ENCODE peak calls at places on chromosomes 12 and 14, in four cellular contexts. V, F, J and H are unnamed samples.

GRCh38 chr12:80400591-80400991 is 43.4 kb upstream of the PTPRQ start:
- DNase-seq in V (no peak), F (no peak), J (peak; percentile 49), H (no peak)

GRCh38 chr12:101863971-101864370 is 13.4 kb upstream of the DRAM1 start:
- DNase-seq in V (no peak), F (no peak), J (no peak), H (no peak)

GRCh38 chr14:76490735-76491134 is 114.8 kb downstream of the ESRRB start:
- DNase-seq in V (no peak), F (no peak), J (no peak), H (no peak)

GRCh38 chr14:44453433-44454171 is 53.5 kb downstream of the FSCB start:
- DNase-seq in V (no peak), F (no peak), J (no peak), H (no peak)

GRCh38 chr12:57248934-57249742 is 1.8 kb downstream of the STAC3 start:
- DNase-seq in V (no peak), F (no peak), J (peak; percentile 55), H (no peak)

GRCh38 chr12:49359671-49360070 is 7.6 kb upstream of the SPATS2 start:
- DNase-seq in V (no peak), F (no peak), J (no peak), H (no peak)

GRCh38 chr12:27572486-27573255 is 48.7 kb downstream of the PPFIBP1 start:
- DNase-seq in V (no peak), F (no peak), J (no peak), H (no peak)

GRCh38 chr12:27383429-27384260 is 51.0 kb downstream of the BMAL2 start:
- DNase-seq in V (peak; percentile 20), F (peak; percentile 70), J (peak; percentile 76), H (no peak)

GRCh38 chr12:19125325-19125724 is 4.2 kb upstream of the PLEKHA5 start:
- DNase-seq in V (no peak), F (no peak), J (no peak), H (no peak)

GRCh38 chr12:100672075-100672592 is 98.7 kb downstream of the GAS2L3 start:
- DNase-seq in V (no peak), F (no peak), J (peak; percentile 52), H (no peak)

GRCh38 chr12:67649165-67650126 is 901 bp downstream of the DYRK2 start:
- DNase-seq in V (no peak), F (peak; percentile 33), J (peak; percentile 69), H (no peak)

GRCh38 chr14:57355081-57355480 is 35.3 kb upstream of the NAA30 start:
- DNase-seq in V (no peak), F (no peak), J (no peak), H (no peak)

GRCh38 chr12:116662612-116663144 is 75.2 kb downstream of the SPRING1 start:
- DNase-seq in V (no peak), F (no peak), J (no peak), H (no peak)

GRCh38 chr12:104576980-104577925 is 120.5 kb downstream of the CHST11 start:
- DNase-seq in V (no peak), F (no peak), J (no peak), H (no peak)

GRCh38 chr14:106564058-106564643 is 1037.8 kb downstream of the TMEM121 start:
- DNase-seq in V (peak; percentile 28), F (no peak), J (no peak), H (no peak)

GRCh38 chr14:68278568-68279436 is 459.2 kb downstream of the RAD51B start:
- DNase-seq in V (no peak), F (no peak), J (no peak), H (no peak)

GRCh38 chr14:51792819-51793218 is 67.6 kb upstream of the GNG2 start:
- DNase-seq in V (no peak), F (no peak), J (no peak), H (no peak)

GRCh38 chr14:94897092-94897491 is 127.2 kb upstream of the GSC start:
- DNase-seq in V (no peak), F (no peak), J (peak; percentile 75), H (no peak)

GRCh38 chr12:26273811-26274210 is 78.4 kb downstream of the SSPN start:
- DNase-seq in V (no peak), F (no peak), J (peak; percentile 53), H (no peak)

GRCh38 chr14:26917086-26917485 is 319.3 kb upstream of the NOVA1 start:
- DNase-seq in V (no peak), F (no peak), J (no peak), H (no peak)

GRCh38 chr14:102013669-102014200 is 49.4 kb downstream of the DYNC1H1 start:
- DNase-seq in V (no peak), F (no peak), J (no peak), H (no peak)

GRCh38 chr14:78690836-78691235 is 520.7 kb downstream of the NRXN3 start:
- DNase-seq in V (no peak), F (no peak), J (no peak), H (no peak)

GRCh38 chr14:101705733-101706508 is 55.6 kb upstream of the PPP2R5C start:
- DNase-seq in V (peak; percentile 55), F (peak; percentile 29), J (peak; percentile 81), H (no peak)

GRCh38 chr12:59787610-59788009 is 191.8 kb downstream of the SLC16A7 start:
- DNase-seq in V (no peak), F (no peak), J (no peak), H (no peak)

GRCh38 chr12:58369576-58369975 is 428.2 kb downstream of the ATP23 start:
- DNase-seq in V (no peak), F (no peak), J (no peak), H (no peak)

GRCh38 chr14:75259510-75259855 is 19.1 kb upstream of the FOS start:
- DNase-seq in V (no peak), F (no peak), J (no peak), H (no peak)

GRCh38 chr12:48004039-48004940 is at the start of gene COL2A1:
- DNase-seq in V (no peak), F (no peak), J (no peak), H (no peak)
- H3K4me3 ChIP-seq in V (peak within 1 kb of the TSS; percentile 50), F (peak within 1 kb of the TSS; percentile 7), J (peak within 1 kb of the TSS; percentile 66), H (peak within 1 kb of the TSS; percentile 69)

DNA sequence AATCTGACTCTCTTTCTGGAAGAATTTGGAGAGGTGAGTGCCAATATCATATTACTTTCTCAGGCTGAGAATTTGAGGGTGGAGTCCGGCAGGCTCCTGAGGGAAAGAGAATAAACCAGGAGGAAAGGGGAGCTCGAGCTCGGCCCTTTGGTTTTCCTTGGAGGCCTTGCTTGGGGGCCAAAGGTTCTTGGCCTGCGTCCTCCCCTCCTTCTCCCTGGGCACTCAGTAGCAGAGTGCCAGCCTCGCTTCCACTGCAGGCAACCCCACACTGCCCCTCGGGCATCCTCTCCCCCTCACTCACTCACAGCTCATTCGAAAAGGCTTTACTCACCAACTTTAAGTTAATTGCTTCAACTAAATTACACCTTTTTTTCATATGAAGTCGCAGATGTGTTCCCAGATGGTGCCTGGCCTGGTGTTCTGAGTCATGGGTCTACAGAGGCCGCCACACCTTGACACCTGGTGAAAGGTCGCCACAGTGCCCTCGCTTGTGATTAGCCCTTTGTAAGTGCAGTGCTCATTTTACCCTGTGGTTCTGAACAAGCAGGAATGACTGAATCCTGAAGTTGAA is 20.5 kb upstream of the ADIPOR2 start:
- DNase-seq in V (no peak), F (no peak), J (no peak), H (no peak)
- H3K4me1 ChIP-seq in V (peaks cover 13% of the 10 kb centered on the region), F (no peaks in the 10 kb centered on the region), J (peaks cover 6% of the 10 kb centered on the region), H (peaks cover 3% of the 10 kb centered on the region)

DNA sequence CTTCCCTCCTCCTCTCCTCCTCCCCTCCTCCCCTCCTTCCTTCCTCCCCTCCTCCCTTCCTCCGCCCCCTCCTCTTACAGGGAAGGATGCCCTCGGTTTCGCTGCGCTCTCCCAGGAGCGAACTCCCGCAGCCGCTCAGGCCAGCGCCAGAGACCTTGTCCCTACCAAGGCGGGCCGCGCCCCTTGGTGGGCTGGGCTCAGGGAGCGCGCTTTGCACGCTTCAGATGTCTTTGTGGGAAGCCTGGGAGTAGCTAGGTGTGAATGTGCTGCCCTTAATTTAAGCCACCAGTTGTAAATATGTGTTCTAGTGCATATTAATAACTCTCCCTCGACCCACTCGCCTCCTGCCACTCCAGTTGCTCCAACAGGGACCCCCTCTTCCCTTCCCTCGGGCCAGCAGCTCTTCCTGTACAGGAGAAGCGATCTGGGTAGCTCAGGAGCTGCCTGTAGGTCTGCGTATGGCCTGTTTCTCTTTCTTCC is 13.4 kb upstream of the MAP3K9 start:
- DNase-seq in V (no peak), F (no peak), J (no peak), H (no peak)
- H3K4me3 ChIP-seq in V (peak overlapping the region; percentile 88), F (peak overlapping the region; percentile 61), J (peak overlapping the region; percentile 69), H (peak overlapping the region; percentile 63)

DNA sequence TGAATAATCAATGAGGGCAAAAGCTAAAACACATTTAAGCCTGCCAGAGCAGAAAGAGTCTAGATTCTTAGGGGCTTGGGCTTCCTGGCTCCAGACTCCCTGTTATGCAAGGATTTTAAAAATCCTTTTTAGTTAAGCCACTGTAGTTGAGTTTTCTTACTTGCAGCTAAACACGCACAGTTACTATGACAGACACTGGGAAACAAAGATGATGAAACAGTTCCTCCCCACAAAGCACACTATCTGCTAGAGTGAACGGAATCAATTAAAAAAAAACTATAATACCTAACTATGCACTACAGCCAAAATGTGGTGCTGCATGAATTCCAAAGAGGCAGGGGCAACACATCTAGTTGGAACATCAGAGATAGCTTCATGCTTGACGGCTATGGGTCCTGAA is 28.2 kb downstream of the RPS6KA5 start:
- DNase-seq in V (no peak), F (no peak), J (no peak), H (no peak)
- H3K4me1 ChIP-seq in V (peaks cover 17% of the 10 kb centered on the region), F (no peaks in the 10 kb centered on the region), J (peaks cover 12% of the 10 kb centered on the region), H (peaks cover 11% of the 10 kb centered on the region)

GRCh38 chr14:92786427-92786756 is 7.7 kb upstream of the GOLGA5 start:
- DNase-seq in V (no peak), F (no peak), J (no peak), H (no peak)
- H3K4me3 ChIP-seq in V (no peak overlapping the region), F (no peak overlapping the region), J (no peak overlapping the region), H (no peak overlapping the region)

GRCh38 chr14:104794099-104794498 is 1.4 kb downstream of the AKT1 start:
- DNase-seq in V (no peak), F (no peak), J (no peak), H (no peak)

GRCh38 chr14:104795781-104796681 is 483 bp upstream of the AKT1 start:
- DNase-seq in V (peak; percentile 49), F (no peak), J (peak; percentile 75), H (no peak)

GRCh38 chr14:104793703-104793959 is 1.9 kb downstream of the AKT1 start:
- DNase-seq in V (no peak), F (no peak), J (no peak), H (no peak)

GRCh38 chr14:104795468-104795780 is at the start of gene AKT1:
- DNase-seq in V (no peak), F (no peak), J (no peak), H (no peak)

DNA sequence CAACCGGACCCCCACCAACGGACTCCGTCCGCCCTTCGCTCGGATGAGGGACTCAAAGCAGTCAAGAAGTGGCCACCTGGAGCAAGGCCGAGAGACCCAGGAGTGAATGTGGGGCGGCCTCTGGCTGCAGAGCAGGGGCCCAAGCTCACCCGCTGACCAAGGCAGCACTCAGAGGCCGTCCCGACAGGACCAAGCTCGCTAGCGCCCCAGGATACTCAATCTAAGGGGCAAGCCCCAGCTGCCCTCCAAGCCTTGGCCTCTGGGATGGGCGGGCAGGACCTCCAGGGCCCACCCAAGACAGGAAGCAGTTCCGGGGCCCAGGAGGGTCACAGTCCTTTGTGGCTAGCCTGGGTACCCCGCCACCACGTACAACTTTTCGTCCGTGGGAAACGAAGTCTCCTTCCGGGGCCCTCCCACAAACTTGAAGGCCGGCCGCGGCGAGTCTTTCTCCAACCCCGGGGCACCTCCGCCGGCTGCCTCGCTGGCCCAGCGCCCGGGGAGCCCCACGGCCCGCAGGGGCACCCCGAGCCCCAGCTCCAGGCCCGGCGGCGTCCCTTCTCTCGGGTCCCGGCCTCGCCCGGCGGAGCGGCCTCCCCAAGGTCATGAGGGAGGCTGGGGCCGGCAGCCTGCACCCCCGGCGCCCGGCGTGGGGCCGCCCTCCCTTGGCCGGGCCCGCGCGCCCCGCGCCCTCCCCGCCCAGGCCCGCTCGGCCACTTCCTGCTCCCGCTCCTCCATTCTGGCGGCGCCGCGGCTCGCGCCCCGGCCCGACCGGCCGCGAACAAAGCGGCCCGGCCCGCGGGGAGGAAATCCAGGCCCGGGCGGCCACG is 694 bp downstream of the AKT1 start:
- DNase-seq in V (no peak), F (no peak), J (no peak), H (no peak)
- H3K4me1 ChIP-seq in V (peaks cover 37% of the 10 kb centered on the region), F (peaks cover 15% of the 10 kb centered on the region), J (peaks cover 30% of the 10 kb centered on the region), H (peaks cover 88% of the 10 kb centered on the region)